ENCODE peak calls at places on chromosomes 7 and 10, in eight cellular contexts. H, W, K, Q, Z, V, L and M are unnamed samples. For H3K9me3, the result is how much of the 10 kb centered on the place peaks cover.

GRCh38 chr10:6239213-6239991 is 36.7 kb downstream of the PFKFB3 start:
- DNase-seq in H (peak), L (no peak), K (no peak), V (peak), W (peak), Q (no peak), Z (peak), M (peak)

GRCh38 chr10:79196470-79197461 is 128.0 kb downstream of the ZMIZ1 start:
- DNase-seq in L (peak), W (peak), V (peak), Q (no peak), K (peak), Z (peak), H (peak), M (peak)

GRCh38 chr10:13891542-13892431 is 305.0 kb downstream of the PRPF18 start:
- DNase-seq in K (peak), Q (no peak), V (no peak), W (no peak), L (peak), H (no peak), Z (peak), M (no peak)

GRCh38 chr7:22444181-22444966 is 55.6 kb downstream of the STEAP1B start:
- DNase-seq in H (peak), L (peak), K (peak), Q (no peak), V (no peak), W (peak), Z (no peak), M (peak)

GRCh38 chr10:76301950-76302349 is 870.5 kb downstream of the LRMDA start:
- DNase-seq in K (no peak), V (no peak), W (peak), Z (no peak), Q (no peak), H (no peak), L (no peak), M (no peak)

GRCh38 chr10:66819691-66820090 is 106.1 kb upstream of the LRRTM3 start:
- DNase-seq in H (no peak), Z (no peak), L (no peak), Q (no peak), K (no peak), V (no peak), W (no peak), M (no peak)

GRCh38 chr10:78686444-78687060 is 382.2 kb upstream of the ZMIZ1 start:
- DNase-seq in K (no peak), Q (no peak), H (no peak), L (no peak), W (no peak), Z (no peak), V (no peak), M (no peak)

GRCh38 chr10:125639846-125640245 is 43.1 kb downstream of the TEX36 start:
- DNase-seq in H (no peak), W (no peak), Z (no peak), K (no peak), Q (no peak), L (no peak), V (no peak), M (no peak)

GRCh38 chr10:46283217-46283944 is 3.4 kb upstream of the ANTXRL start:
- DNase-seq in K (peak), H (peak), L (no peak), V (no peak), Q (no peak), W (no peak), Z (no peak), M (peak)

GRCh38 chr7:20310963-20311742 is 19.5 kb upstream of the ITGB8 start:
- DNase-seq in Z (no peak), Q (no peak), H (no peak), W (peak), L (no peak), K (no peak), V (no peak), M (no peak)

GRCh38 chr10:111323567-111323966 is 246.7 kb downstream of the ADRA2A start:
- DNase-seq in Z (no peak), H (no peak), Q (no peak), V (no peak), L (no peak), W (peak), K (no peak), M (no peak)

GRCh38 chr7:65983965-65984654 is 2.1 kb upstream of the GUSB start:
- DNase-seq in H (no peak), K (peak), L (no peak), V (no peak), Z (no peak), W (no peak), Q (no peak), M (no peak)

GRCh38 chr10:128465697-128466096 is 339.5 kb upstream of the MKI67 start:
- DNase-seq in K (no peak), Z (no peak), W (no peak), Q (no peak), V (no peak), L (no peak), H (no peak), M (no peak)

GRCh38 chr7:42471573-42472174 is 234.7 kb upstream of the GLI3 start:
- DNase-seq in Q (no peak), Z (no peak), H (no peak), V (no peak), K (no peak), L (no peak), W (no peak), M (no peak)

GRCh38 chr10:1531883-1532597 is 205.3 kb downstream of the ADARB2 start:
- DNase-seq in V (peak), L (no peak), W (no peak), H (no peak), Z (no peak), K (no peak), Q (no peak), M (no peak)

GRCh38 chr10:98394855-98395440 is 20.0 kb downstream of the PYROXD2 start:
- DNase-seq in Z (no peak), Q (no peak), K (no peak), L (no peak), W (no peak), H (no peak), V (no peak), M (no peak)

GRCh38 chr7:119935418-119936025 is 337.5 kb upstream of the KCND2 start:
- DNase-seq in H (no peak), W (peak), K (no peak), L (no peak), Z (peak), Q (no peak), V (no peak), M (no peak)

GRCh38 chr10:110918633-110919348 is at the start of gene BBIP1:
- DNase-seq in V (no peak), K (no peak), W (peak), Z (peak), Q (peak), H (no peak), L (peak), M (no peak)

GRCh38 chr7:101151908-101152651 is 2.2 kb upstream of the AP1S1 start:
- DNase-seq in W (no peak), V (no peak), Z (no peak), K (no peak), L (no peak), H (no peak), Q (no peak), M (no peak)

GRCh38 chr7:154767194-154767593 is 235.7 kb downstream of the PAXIP1 start:
- DNase-seq in K (no peak), V (no peak), L (no peak), H (no peak), Z (no peak), Q (no peak), W (no peak), M (no peak)

GRCh38 chr10:95267261-95267660 is 23.5 kb downstream of the PDLIM1 start:
- DNase-seq in V (no peak), Q (no peak), Z (no peak), W (no peak), H (no peak), L (no peak), K (no peak), M (no peak)

GRCh38 chr7:100008525-100008924 is 6.9 kb upstream of the ZKSCAN1 start:
- DNase-seq in Z (no peak), V (no peak), W (no peak), K (no peak), Q (no peak), L (no peak), H (peak), M (peak)

GRCh38 chr7:120733143-120733542 is 124.8 kb downstream of the TSPAN12 start:
- DNase-seq in H (no peak), V (no peak), K (no peak), Q (no peak), L (no peak), W (no peak), Z (no peak), M (no peak)

GRCh38 chr10:68601490-68602265 is 41.5 kb downstream of the TET1 start:
- DNase-seq in H (no peak), Z (no peak), W (no peak), V (no peak), Q (no peak), L (no peak), K (no peak), M (no peak)

GRCh38 chr7:138978541-138979184 is 2.5 kb downstream of the KIAA1549 start:
- DNase-seq in L (no peak), Z (peak), Q (no peak), W (no peak), H (no peak), K (no peak), V (no peak), M (no peak)

GRCh38 chr7:111752022-111752582 is 189.8 kb upstream of the IMMP2L start:
- DNase-seq in Z (peak), L (no peak), K (no peak), W (peak), H (peak), Q (no peak), V (no peak), M (peak)

GRCh38 chr7:191105-192034 is 1.0 kb upstream of the FAM20C start:
- DNase-seq in H (no peak), Q (no peak), V (peak), W (no peak), K (no peak), L (no peak), Z (peak), M (no peak)

GRCh38 chr10:13219685-13220670 is 14.2 kb downstream of the UCMA start:
- DNase-seq in K (no peak), H (peak), L (no peak), V (peak), Q (peak), W (peak), Z (no peak), M (peak)

GRCh38 chr7:96085953-96086352 is 235.9 kb downstream of the SLC25A13 start:
- DNase-seq in Q (no peak), V (no peak), Z (no peak), L (no peak), W (no peak), K (no peak), H (no peak), M (no peak)

GRCh38 chr7:22200238-22200637 is 156.7 kb downstream of the RAPGEF5 start:
- DNase-seq in Z (no peak), L (no peak), H (no peak), Q (no peak), V (no peak), W (no peak), K (no peak), M (no peak)

GRCh38 chr7:79420464-79420863 is 33.0 kb downstream of the MAGI2 start:
- DNase-seq in H (no peak), L (no peak), W (peak), V (no peak), Q (no peak), Z (no peak), K (no peak), M (no peak)

GRCh38 chr7:95549818-95550529 is 46.3 kb downstream of the PDK4 start:
- DNase-seq in V (peak), K (peak), W (no peak), Q (no peak), Z (no peak), L (no peak), H (peak), M (peak)

GRCh38 chr10:25047088-25047487 is 30.7 kb downstream of the THNSL1 start:
- DNase-seq in V (no peak), H (no peak), Z (no peak), L (no peak), K (no peak), W (no peak), Q (no peak), M (no peak)

GRCh38 chr10:103922659-103923058 is 4.7 kb upstream of the STN1 start:
- DNase-seq in K (no peak), W (no peak), H (no peak), Z (no peak), L (no peak), Q (no peak), V (no peak), M (no peak)

GRCh38 chr10:113049881-113050280 is 99.8 kb downstream of the TCF7L2 start:
- DNase-seq in Q (no peak), K (no peak), H (no peak), V (no peak), W (no peak), Z (no peak), L (no peak), M (no peak)

GRCh38 chr10:89171263-89171872 is 35.7 kb downstream of the CH25H start:
- DNase-seq in H (no peak), W (no peak), K (no peak), L (no peak), Q (peak), V (no peak), Z (no peak), M (no peak)

GRCh38 chr10:110501142-110501937 is 3.6 kb downstream of the DUSP5 start:
- DNase-seq in W (peak), H (peak), Q (no peak), V (peak), L (no peak), Z (peak), K (peak), M (peak)

GRCh38 chr10:125772112-125772863 is 3.3 kb downstream of the MMP21 start:
- DNase-seq in K (no peak), V (no peak), L (no peak), H (no peak), Q (no peak), W (no peak), Z (no peak), M (no peak)

GRCh38 chr7:107045980-107046379 is 1.5 kb downstream of the PRKAR2B start:
- DNase-seq in Z (no peak), V (no peak), Q (no peak), W (no peak), K (no peak), H (no peak), L (no peak), M (no peak)

GRCh38 chr10:7561216-7561893 is 105.4 kb downstream of the ITIH5 start:
- DNase-seq in Z (no peak), H (peak), W (peak), Q (no peak), V (peak), K (no peak), L (no peak), M (peak)
- TF ChIP-seq EP300 in Z (no peak), H (no peak), W (no peak), Q (no peak), V (no peak), K (no peak), L (no peak), M (no peak)

DNA sequence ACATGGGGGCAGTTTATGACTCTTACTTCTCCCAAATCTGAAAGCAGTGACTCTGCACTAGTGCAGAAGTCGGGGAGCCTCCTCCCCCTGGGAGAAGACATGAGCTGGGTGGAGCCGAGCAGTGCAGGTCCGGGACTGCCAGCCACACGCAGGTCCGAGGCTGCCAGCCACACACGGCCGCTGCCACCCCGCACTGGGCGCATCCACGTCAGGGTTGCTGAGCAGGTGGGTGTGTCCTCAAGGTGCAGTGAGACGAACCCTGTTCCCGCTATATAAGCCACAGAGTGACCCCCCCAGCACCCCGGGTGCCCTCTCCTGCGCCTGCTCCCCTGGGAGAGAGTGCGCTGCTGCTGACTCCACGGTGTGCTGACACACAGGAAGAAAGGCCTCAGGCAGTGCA is 430.2 kb downstream of the PTPRN2 start:
- DNase-seq in L (peak), W (no peak), K (no peak), Q (no peak), V (no peak), H (no peak), Z (no peak), M (no peak)
- H3K9me3 ChIP-seq in L (under half), W (under half), K (under half), Q (under half), V (under half), H (under half), Z (under half), M (under half)

GRCh38 chr7:16945372-16945771 is 63.6 kb upstream of the AGR3 start:
- DNase-seq in Z (no peak), W (no peak), H (no peak), V (no peak), K (no peak), L (no peak), Q (no peak), M (no peak)

GRCh38 chr7:16936626-16937422 is 55.0 kb upstream of the AGR3 start:
- DNase-seq in Z (no peak), L (no peak), W (no peak), H (no peak), V (no peak), Q (no peak), K (no peak), M (no peak)

GRCh38 chr7:16942929-16943509 is 61.2 kb upstream of the AGR3 start:
- DNase-seq in V (no peak), H (no peak), W (no peak), L (peak), K (no peak), Q (no peak), Z (no peak), M (no peak)

GRCh38 chr7:16939161-16939560 is 57.4 kb upstream of the AGR3 start:
- DNase-seq in V (no peak), L (no peak), K (no peak), Z (no peak), H (no peak), Q (no peak), W (no peak), M (no peak)

DNA sequence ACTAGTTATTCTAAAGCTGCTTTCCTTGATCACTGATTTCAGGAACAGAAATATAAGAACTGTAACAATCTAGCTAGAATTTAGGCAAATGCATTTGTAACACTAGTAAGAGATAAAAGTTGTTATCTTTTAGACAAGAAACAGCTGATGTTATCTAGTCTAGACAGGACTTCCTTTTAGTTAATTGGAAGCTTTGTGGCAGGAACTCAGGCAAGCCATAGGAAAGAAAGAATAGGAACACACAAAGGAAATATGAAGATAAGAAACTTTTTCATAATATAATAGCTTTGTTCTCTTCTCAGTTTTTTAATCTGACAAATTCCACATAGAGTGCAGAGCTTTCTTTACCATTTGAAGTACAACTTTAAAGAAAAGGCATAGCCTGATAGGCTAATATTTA is 59.0 kb upstream of the AGR3 start:
- DNase-seq in V (no peak), Q (no peak), H (no peak), L (no peak), K (no peak), Z (no peak), W (no peak), M (no peak)
- TF ChIP-seq POLR2AphosphoS5 in V (no peak), Q (no peak), H (no peak), L (no peak), K (no peak), Z (no peak), W (no peak), M (no peak)

GRCh38 chr10:43199088-43199683 is 60.9 kb downstream of the CSGALNACT2 start:
- DNase-seq in H (no peak), V (peak), W (no peak), L (peak), K (peak), Z (no peak), Q (no peak), M (peak)

GRCh38 chr10:43198682-43199005 is 60.4 kb downstream of the CSGALNACT2 start:
- DNase-seq in Z (peak), L (peak), K (peak), Q (no peak), W (no peak), H (no peak), V (peak), M (no peak)

GRCh38 chr10:43200538-43201390 is 62.5 kb downstream of the CSGALNACT2 start:
- DNase-seq in V (peak), H (no peak), Z (peak), W (no peak), Q (no peak), L (peak), K (no peak), M (peak)

GRCh38 chr10:43201545-43202131 is 63.4 kb downstream of the CSGALNACT2 start:
- DNase-seq in V (peak), Z (peak), K (no peak), Q (no peak), W (no peak), L (peak), H (no peak), M (peak)

DNA sequence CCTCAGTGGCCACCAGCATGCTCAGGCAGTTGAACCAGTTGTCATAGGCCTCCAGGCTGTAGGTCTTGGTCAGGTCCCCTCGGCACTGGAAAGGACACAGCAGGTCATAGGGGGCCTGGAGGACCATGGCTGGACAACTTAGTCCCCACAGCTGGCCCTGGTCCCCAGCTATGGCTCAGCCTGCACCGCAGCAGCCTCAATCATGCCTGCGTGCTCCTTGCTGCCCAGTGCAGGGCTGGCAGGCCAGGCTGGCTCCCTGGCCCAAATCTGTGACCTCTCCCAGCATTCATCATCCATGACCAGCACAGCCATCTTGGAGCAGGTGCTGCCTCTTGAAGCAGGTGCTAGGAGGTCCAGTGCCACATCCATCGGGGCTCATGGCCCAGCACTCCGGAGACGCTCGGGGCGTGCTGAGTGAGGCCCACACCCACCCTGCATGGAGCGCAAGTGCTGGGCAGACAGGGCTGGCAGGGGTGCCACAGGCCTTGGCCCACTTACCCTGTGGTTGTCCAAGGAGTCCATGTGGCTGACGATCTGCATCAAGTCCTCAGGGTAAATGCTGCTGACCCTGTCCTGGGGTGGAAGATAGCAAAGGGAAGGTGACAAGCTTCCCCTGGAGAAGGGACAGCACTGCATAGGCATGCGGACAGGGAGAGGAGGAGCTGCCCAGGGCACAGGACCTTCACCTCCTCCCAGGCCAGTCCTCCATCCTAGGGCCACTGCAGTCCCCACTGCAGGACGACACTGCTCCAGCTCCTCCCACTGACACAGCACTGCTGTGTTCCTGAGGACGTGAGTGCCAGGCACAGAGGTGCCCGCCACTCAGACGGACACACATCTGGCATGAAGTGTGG is 61.7 kb downstream of the CSGALNACT2 start:
- DNase-seq in H (no peak), Z (peak), Q (no peak), W (no peak), L (peak), K (no peak), V (peak), M (peak)
- TF ChIP-seq EP300 in H (no peak), Z (no peak), Q (no peak), W (no peak), L (no peak), K (no peak), V (no peak), M (no peak)

GRCh38 chr10:45198596-45199379 is 116.6 kb downstream of the OR13A1 start:
- DNase-seq in Z (no peak), L (peak), W (no peak), H (no peak), Q (no peak), K (no peak), V (no peak), M (no peak)
- H3K9me3 ChIP-seq in Z (under half), L (under half), W (under half), H (under half), Q (under half), K (under half), V (under half), M (under half)